ENCODE peak calls at places on chromosomes 4 and X, in seven cellular contexts. One of them, this sample, is unnamed.

GRCh38 chr4:112633477-112634235 is 3.1 kb downstream of the ZGRF1 start:
- DNase-seq in mucosa of gallbladder: no peak
- DNase-seq in upper lobe of right lung: no peak
- DNase-seq in stimulated activated CD8-positive, alpha-beta memory T cell treated with anti-CD3 and anti-CD28 coated beads, Interleukin-2, amount 100 ng/mL, for 48 hours: no peak
- DNase-seq in NT2/D1: no peak
- DNase-seq in neural progenitor cell: peak
- DNase-seq in EL: peak
- DNase-seq in this sample: no peak

GRCh38 chr4:82599336-82599735 is 37.5 kb upstream of the TMEM150C start:
- DNase-seq in upper lobe of right lung: no peak
- DNase-seq in NT2/D1: no peak
- DNase-seq in mucosa of gallbladder: no peak
- DNase-seq in stimulated activated CD8-positive, alpha-beta memory T cell treated with anti-CD3 and anti-CD28 coated beads, Interleukin-2, amount 100 ng/mL, for 48 hours: no peak
- DNase-seq in neural progenitor cell: peak
- DNase-seq in EL: no peak
- DNase-seq in this sample: no peak

GRCh38 chr4:182808673-182809416 is 108.3 kb downstream of the DCTD start:
- DNase-seq in stimulated activated CD8-positive, alpha-beta memory T cell treated with anti-CD3 and anti-CD28 coated beads, Interleukin-2, amount 100 ng/mL, for 48 hours: peak
- DNase-seq in neural progenitor cell: no peak
- DNase-seq in EL: no peak
- DNase-seq in NT2/D1: no peak
- DNase-seq in upper lobe of right lung: no peak
- DNase-seq in mucosa of gallbladder: no peak
- DNase-seq in this sample: no peak

GRCh38 chr4:91170756-91171155 is 1043.6 kb downstream of the CCSER1 start:
- DNase-seq in upper lobe of right lung: no peak
- DNase-seq in stimulated activated CD8-positive, alpha-beta memory T cell treated with anti-CD3 and anti-CD28 coated beads, Interleukin-2, amount 100 ng/mL, for 48 hours: no peak
- DNase-seq in mucosa of gallbladder: no peak
- DNase-seq in NT2/D1: no peak
- DNase-seq in neural progenitor cell: no peak
- DNase-seq in EL: no peak
- DNase-seq in this sample: no peak

GRCh38 chrX:118682258-118683014 is 45.0 kb upstream of the IL13RA1 start:
- DNase-seq in stimulated activated CD8-positive, alpha-beta memory T cell treated with anti-CD3 and anti-CD28 coated beads, Interleukin-2, amount 100 ng/mL, for 48 hours: no peak
- DNase-seq in neural progenitor cell: no peak
- DNase-seq in EL: no peak
- DNase-seq in upper lobe of right lung: no peak
- DNase-seq in mucosa of gallbladder: no peak
- DNase-seq in NT2/D1: no peak
- DNase-seq in this sample: no peak

GRCh38 chr4:98958065-98958464 is 29.1 kb upstream of the EIF4E start:
- DNase-seq in stimulated activated CD8-positive, alpha-beta memory T cell treated with anti-CD3 and anti-CD28 coated beads, Interleukin-2, amount 100 ng/mL, for 48 hours: no peak
- DNase-seq in NT2/D1: no peak
- DNase-seq in mucosa of gallbladder: no peak
- DNase-seq in neural progenitor cell: no peak
- DNase-seq in EL: no peak
- DNase-seq in upper lobe of right lung: no peak
- DNase-seq in this sample: no peak

GRCh38 chrX:13863326-13863725 is 46.4 kb upstream of the GPM6B start:
- DNase-seq in neural progenitor cell: no peak
- DNase-seq in upper lobe of right lung: no peak
- DNase-seq in EL: no peak
- DNase-seq in mucosa of gallbladder: no peak
- DNase-seq in stimulated activated CD8-positive, alpha-beta memory T cell treated with anti-CD3 and anti-CD28 coated beads, Interleukin-2, amount 100 ng/mL, for 48 hours: no peak
- DNase-seq in NT2/D1: no peak
- DNase-seq in this sample: no peak

GRCh38 chrX:119647552-119648420 is 41.6 kb upstream of the NKRF start:
- DNase-seq in upper lobe of right lung: no peak
- DNase-seq in NT2/D1: no peak
- DNase-seq in mucosa of gallbladder: no peak
- DNase-seq in stimulated activated CD8-positive, alpha-beta memory T cell treated with anti-CD3 and anti-CD28 coated beads, Interleukin-2, amount 100 ng/mL, for 48 hours: peak
- DNase-seq in EL: no peak
- DNase-seq in neural progenitor cell: no peak
- DNase-seq in this sample: no peak

GRCh38 chr4:153428816-153429592 is 37.2 kb upstream of the TMEM131L start:
- DNase-seq in NT2/D1: no peak
- DNase-seq in EL: no peak
- DNase-seq in upper lobe of right lung: no peak
- DNase-seq in neural progenitor cell: no peak
- DNase-seq in stimulated activated CD8-positive, alpha-beta memory T cell treated with anti-CD3 and anti-CD28 coated beads, Interleukin-2, amount 100 ng/mL, for 48 hours: no peak
- DNase-seq in mucosa of gallbladder: no peak
- DNase-seq in this sample: peak

GRCh38 chrX:40012800-40013682 is 84.7 kb downstream of the BCOR start:
- DNase-seq in NT2/D1: no peak
- DNase-seq in EL: peak
- DNase-seq in neural progenitor cell: peak
- DNase-seq in mucosa of gallbladder: peak
- DNase-seq in stimulated activated CD8-positive, alpha-beta memory T cell treated with anti-CD3 and anti-CD28 coated beads, Interleukin-2, amount 100 ng/mL, for 48 hours: no peak
- DNase-seq in upper lobe of right lung: peak
- DNase-seq in this sample: peak

GRCh38 chr4:101695176-101695575 is 95.4 kb upstream of the BANK1 start:
- DNase-seq in neural progenitor cell: no peak
- DNase-seq in mucosa of gallbladder: no peak
- DNase-seq in NT2/D1: no peak
- DNase-seq in EL: peak
- DNase-seq in upper lobe of right lung: no peak
- DNase-seq in stimulated activated CD8-positive, alpha-beta memory T cell treated with anti-CD3 and anti-CD28 coated beads, Interleukin-2, amount 100 ng/mL, for 48 hours: no peak
- DNase-seq in this sample: no peak

GRCh38 chr4:121140712-121141111 is 23.4 kb downstream of the TNIP3 start:
- DNase-seq in EL: peak
- DNase-seq in upper lobe of right lung: no peak
- DNase-seq in stimulated activated CD8-positive, alpha-beta memory T cell treated with anti-CD3 and anti-CD28 coated beads, Interleukin-2, amount 100 ng/mL, for 48 hours: no peak
- DNase-seq in mucosa of gallbladder: no peak
- DNase-seq in neural progenitor cell: no peak
- DNase-seq in NT2/D1: no peak
- DNase-seq in this sample: no peak

GRCh38 chr4:160848489-160848888 is 1315.3 kb downstream of the FSTL5 start:
- DNase-seq in upper lobe of right lung: no peak
- DNase-seq in neural progenitor cell: no peak
- DNase-seq in mucosa of gallbladder: no peak
- DNase-seq in stimulated activated CD8-positive, alpha-beta memory T cell treated with anti-CD3 and anti-CD28 coated beads, Interleukin-2, amount 100 ng/mL, for 48 hours: no peak
- DNase-seq in NT2/D1: no peak
- DNase-seq in EL: no peak
- DNase-seq in this sample: no peak

GRCh38 chr4:80266902-80267380 is 477 bp downstream of the FGF5 start:
- DNase-seq in upper lobe of right lung: no peak
- DNase-seq in neural progenitor cell: peak
- DNase-seq in stimulated activated CD8-positive, alpha-beta memory T cell treated with anti-CD3 and anti-CD28 coated beads, Interleukin-2, amount 100 ng/mL, for 48 hours: no peak
- DNase-seq in mucosa of gallbladder: no peak
- DNase-seq in EL: peak
- DNase-seq in NT2/D1: no peak
- DNase-seq in this sample: no peak

GRCh38 chr4:6546681-6547447 is 28.1 kb upstream of the MAN2B2 start:
- DNase-seq in NT2/D1: peak
- DNase-seq in neural progenitor cell: peak
- DNase-seq in mucosa of gallbladder: peak
- DNase-seq in stimulated activated CD8-positive, alpha-beta memory T cell treated with anti-CD3 and anti-CD28 coated beads, Interleukin-2, amount 100 ng/mL, for 48 hours: peak
- DNase-seq in upper lobe of right lung: no peak
- DNase-seq in EL: peak
- DNase-seq in this sample: no peak

GRCh38 chr4:53055716-53056413 is 193.7 kb downstream of the RASL11B start:
- DNase-seq in neural progenitor cell: no peak
- DNase-seq in mucosa of gallbladder: no peak
- DNase-seq in stimulated activated CD8-positive, alpha-beta memory T cell treated with anti-CD3 and anti-CD28 coated beads, Interleukin-2, amount 100 ng/mL, for 48 hours: no peak
- DNase-seq in EL: no peak
- DNase-seq in upper lobe of right lung: no peak
- DNase-seq in NT2/D1: no peak
- DNase-seq in this sample: no peak

GRCh38 chr4:139986108-139986507 is 167.9 kb downstream of the MAML3 start:
- DNase-seq in EL: no peak
- DNase-seq in neural progenitor cell: no peak
- DNase-seq in NT2/D1: no peak
- DNase-seq in upper lobe of right lung: no peak
- DNase-seq in stimulated activated CD8-positive, alpha-beta memory T cell treated with anti-CD3 and anti-CD28 coated beads, Interleukin-2, amount 100 ng/mL, for 48 hours: no peak
- DNase-seq in mucosa of gallbladder: no peak
- DNase-seq in this sample: no peak

This sample was measured in sigmoid colon.